ENCODE peak calls at places on chromosomes 13 and 19, in eight cellular contexts. Y, A, E, B, X, F, M and O are unnamed samples.

GRCh38 chr13:47650221-47650620 is 350.9 kb downstream of the SUCLA2 start:
- DNase-seq in A (no peak), Y (no peak), E (no peak), X (no peak), F (no peak), B (no peak), M (no peak), O (no peak)

GRCh38 chr13:22061371-22061805 is 390.5 kb downstream of the FGF9 start:
- DNase-seq in A (no peak), X (no peak), B (no peak), F (no peak), Y (peak; percentile 8), M (no peak), E (peak; percentile 64), O (no peak)

GRCh38 chr19:58305932-58306323 is 751 bp downstream of the ERVK3-1 start:
- DNase-seq in E (no peak), Y (peak; percentile 27), B (no peak), F (no peak), M (no peak), X (no peak), A (no peak), O (no peak)

GRCh38 chr19:14072535-14073231 is at the start of gene MISP3:
- DNase-seq in X (no peak), Y (peak; percentile 92), A (peak; percentile 37), B (no peak), E (peak; percentile 30), M (no peak), F (no peak), O (no peak)

GRCh38 chr13:50152224-50152623 is 137.0 kb downstream of the KCNRG start:
- DNase-seq in A (no peak), E (no peak), F (no peak), M (no peak), X (no peak), B (no peak), Y (no peak), O (no peak)

GRCh38 chr13:45004096-45004495 is 14.8 kb downstream of the GPALPP1 start:
- DNase-seq in M (no peak), Y (no peak), E (no peak), A (no peak), X (no peak), F (no peak), B (no peak), O (no peak)

GRCh38 chr19:9827325-9828238 is at the start of gene UBL5:
- DNase-seq in E (peak; percentile 93), Y (peak; percentile 91), X (peak; percentile 85), A (peak; percentile 86), M (peak; percentile 88), B (peak; percentile 95), F (peak; percentile 61), O (peak; percentile 66)

GRCh38 chr13:44815507-44816074 is 173.7 kb downstream of the NUFIP1 start:
- DNase-seq in M (peak; percentile 43), F (peak; percentile 89), X (peak; percentile 95), Y (no peak), E (peak; percentile 66), A (peak; percentile 10), B (peak; percentile 86), O (no peak)

GRCh38 chr13:77480071-77480470 is 55.4 kb upstream of the SCEL start:
- DNase-seq in X (no peak), B (no peak), Y (no peak), F (no peak), A (no peak), E (no peak), M (no peak), O (no peak)

GRCh38 chr13:46903748-46904147 is 6.9 kb upstream of the HTR2A start:
- DNase-seq in A (no peak), M (no peak), F (no peak), X (peak; percentile 40), B (no peak), Y (no peak), E (no peak), O (no peak)

GRCh38 chr13:93472897-93473296 is 246.3 kb downstream of the GPC6 start:
- DNase-seq in X (no peak), Y (no peak), E (no peak), B (no peak), F (no peak), M (no peak), A (no peak), O (no peak)

GRCh38 chr13:92602560-92602959 is 624.0 kb upstream of the GPC6 start:
- DNase-seq in A (no peak), E (no peak), X (no peak), M (no peak), B (no peak), F (no peak), Y (no peak), O (no peak)

GRCh38 chr19:34282611-34283519 is 28.5 kb downstream of the GARRE1 start:
- DNase-seq in A (no peak), Y (no peak), E (no peak), M (no peak), X (no peak), F (no peak), B (no peak), O (no peak)